ENCODE peak calls at places on chromosome 12, in nine cellular contexts. G, F, C, Z, R, B, D, L and O are unnamed samples.

GRCh38 chr12:82627799-82628198 is 58.9 kb upstream of the TMTC2 start:
- DNase-seq in D (no peak), F (no peak), C (no peak), G (no peak), R (peak; percentile 54), B (no peak), L (no peak), Z (no peak), O (no peak)

GRCh38 chr12:89353823-89354629 is 1.7 kb upstream of the DUSP6 start:
- DNase-seq in G (peak; percentile 94), L (peak; percentile 77), R (peak; percentile 82), B (peak; percentile 95), C (no peak), F (peak; percentile 88), Z (peak; percentile 88), D (no peak), O (peak; percentile 48)

GRCh38 chr12:46843811-46844210 is 18.0 kb upstream of the SLC38A4 start:
- DNase-seq in C (no peak), Z (no peak), D (no peak), B (no peak), G (no peak), R (peak; percentile 18), L (no peak), F (no peak), O (no peak)

GRCh38 chr12:34600592-34601462 is 578.5 kb downstream of the ALG10 start:
- DNase-seq in B (no peak), L (no peak), Z (peak; percentile 66), C (no peak), G (peak; percentile 17), R (no peak), D (no peak), F (no peak), O (no peak)

GRCh38 chr12:14621821-14622220 is 54.1 kb upstream of the PLBD1 start:
- DNase-seq in C (no peak), G (no peak), L (no peak), F (no peak), B (no peak), R (no peak), Z (no peak), D (no peak), O (peak; percentile 71)

GRCh38 chr12:754871-755562 is 2.6 kb downstream of the WNK1 start:
- DNase-seq in L (no peak), B (no peak), C (peak; percentile 74), D (no peak), G (no peak), Z (peak; percentile 88), R (peak; percentile 83), F (no peak), O (peak; percentile 68)

GRCh38 chr12:112967306-112967705 is 11.0 kb upstream of the OAS2 start:
- DNase-seq in G (no peak), D (no peak), R (no peak), F (no peak), Z (no peak), L (no peak), B (peak; percentile 22), C (no peak), O (no peak)

GRCh38 chr12:52776435-52776834 is 710 bp downstream of the KRT76 start:
- DNase-seq in F (no peak), Z (no peak), L (no peak), D (no peak), C (no peak), G (no peak), B (no peak), R (no peak), O (no peak)

GRCh38 chr12:40439771-40440492 is 215.1 kb downstream of the LRRK2 start:
- DNase-seq in C (no peak), B (no peak), R (no peak), F (no peak), L (no peak), G (no peak), Z (no peak), D (no peak), O (no peak)